ENCODE peak calls at places on chromosome 12, in five cellular contexts. One of them, this sample, is unnamed.

GRCh38 chr12:106487664-106488063 is 95.1 kb upstream of the RFX4 start:
- DNase-seq in uterus: no peak
- DNase-seq in PC-9: no peak
- DNase-seq in neuronal stem cell: no peak
- DNase-seq in right atrium auricular region: no peak
- DNase-seq in this sample: no peak

GRCh38 chr12:62762645-62763044 is 172.3 kb downstream of the PPM1H start:
- DNase-seq in right atrium auricular region: no peak
- DNase-seq in PC-9: no peak
- DNase-seq in uterus: no peak
- DNase-seq in neuronal stem cell: no peak
- DNase-seq in this sample: no peak

GRCh38 chr12:54958048-54958658 is 26.4 kb downstream of the TESPA1 start:
- DNase-seq in neuronal stem cell: peak
- DNase-seq in PC-9: peak
- DNase-seq in right atrium auricular region: no peak
- DNase-seq in uterus: no peak
- DNase-seq in this sample: no peak

GRCh38 chr12:67042697-67043131 is 226.4 kb upstream of the CAND1 start:
- DNase-seq in PC-9: peak
- DNase-seq in right atrium auricular region: no peak
- DNase-seq in uterus: no peak
- DNase-seq in neuronal stem cell: no peak
- DNase-seq in this sample: no peak

GRCh38 chr12:49482095-49483051 is 56.5 kb upstream of the KCNH3 start:
- DNase-seq in uterus: no peak
- DNase-seq in right atrium auricular region: no peak
- DNase-seq in PC-9: peak
- DNase-seq in neuronal stem cell: no peak
- DNase-seq in this sample: no peak

GRCh38 chr12:13727707-13728147 is 253.7 kb downstream of the GRIN2B start:
- DNase-seq in uterus: no peak
- DNase-seq in PC-9: no peak
- DNase-seq in right atrium auricular region: no peak
- DNase-seq in neuronal stem cell: no peak
- DNase-seq in this sample: peak

GRCh38 chr12:4859478-4860210 is 50.1 kb upstream of the KCNA1 start:
- DNase-seq in PC-9: no peak
- DNase-seq in neuronal stem cell: no peak
- DNase-seq in uterus: no peak
- DNase-seq in right atrium auricular region: no peak
- DNase-seq in this sample: no peak

GRCh38 chr12:51855586-51856428 is 7.3 kb upstream of the FIGNL2 start:
- DNase-seq in right atrium auricular region: no peak
- DNase-seq in uterus: no peak
- DNase-seq in neuronal stem cell: peak
- DNase-seq in PC-9: no peak
- DNase-seq in this sample: no peak

GRCh38 chr12:29320295-29321090 is 60.5 kb downstream of the ERGIC2 start:
- DNase-seq in PC-9: no peak
- DNase-seq in neuronal stem cell: no peak
- DNase-seq in uterus: no peak
- DNase-seq in right atrium auricular region: no peak
- DNase-seq in this sample: peak

GRCh38 chr12:27013606-27014084 is 539 bp downstream of the TM7SF3 start:
- DNase-seq in uterus: no peak
- DNase-seq in neuronal stem cell: no peak
- DNase-seq in PC-9: no peak
- DNase-seq in right atrium auricular region: no peak
- DNase-seq in this sample: no peak

GRCh38 chr12:58071994-58072393 is 130.6 kb downstream of the ATP23 start:
- DNase-seq in PC-9: no peak
- DNase-seq in neuronal stem cell: no peak
- DNase-seq in uterus: no peak
- DNase-seq in right atrium auricular region: no peak
- DNase-seq in this sample: no peak

DNA sequence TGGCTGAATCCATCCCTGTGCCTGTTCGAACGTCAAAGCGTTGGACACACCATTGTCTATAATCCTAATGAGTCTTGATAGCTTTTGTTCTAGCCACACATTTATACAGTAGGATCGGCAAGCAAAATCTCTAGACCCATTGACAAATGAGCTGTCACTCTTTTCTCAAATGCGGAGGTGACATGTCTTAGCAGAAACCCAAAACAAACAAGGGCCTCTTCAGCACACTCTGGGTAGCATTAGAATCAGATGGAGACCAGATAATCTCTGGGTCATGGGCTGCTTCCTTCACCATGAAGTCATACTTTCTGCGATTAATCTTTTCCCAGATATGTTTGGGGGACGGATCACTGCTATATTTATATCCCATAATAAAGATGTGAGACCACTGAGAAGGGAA is 100.2 kb downstream of the PLXNC1 start:
- DNase-seq in PC-9: no peak
- DNase-seq in right atrium auricular region: no peak
- DNase-seq in neuronal stem cell: no peak
- DNase-seq in uterus: no peak
- DNase-seq in this sample: no peak
- H3K27ac ChIP-seq in PC-9: no peak
- H3K27ac ChIP-seq in right atrium auricular region: no peak
- H3K27ac ChIP-seq in neuronal stem cell: no peak
- H3K27ac ChIP-seq in uterus: no peak
- H3K27ac ChIP-seq in this sample: no peak

DNA sequence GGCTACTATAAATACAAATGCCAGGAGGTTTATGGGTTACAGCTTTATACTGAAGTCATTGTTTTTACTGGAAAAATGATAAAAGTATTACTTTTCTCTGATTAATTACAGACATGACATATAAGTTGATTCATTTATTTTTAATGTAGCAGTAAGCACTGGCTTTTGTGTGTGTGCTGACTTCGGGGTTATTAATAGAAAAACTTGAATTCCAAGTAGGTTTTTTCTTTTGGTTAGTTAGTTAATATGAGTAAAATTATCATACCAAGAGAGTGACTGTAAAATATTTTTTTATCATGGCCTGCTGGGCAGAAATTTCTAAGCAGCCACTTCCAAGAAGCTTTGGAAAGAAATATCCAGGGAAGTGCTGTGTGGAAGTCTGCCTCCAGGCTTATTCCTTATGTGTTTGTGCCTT is 56.4 kb downstream of the IFT81 start:
- DNase-seq in PC-9: no peak
- DNase-seq in uterus: no peak
- DNase-seq in right atrium auricular region: no peak
- DNase-seq in neuronal stem cell: no peak
- DNase-seq in this sample: no peak
- H3K27ac ChIP-seq in PC-9: no peak
- H3K27ac ChIP-seq in uterus: peak
- H3K27ac ChIP-seq in right atrium auricular region: no peak
- H3K27ac ChIP-seq in neuronal stem cell: no peak
- H3K27ac ChIP-seq in this sample: no peak

GRCh38 chr12:124909831-124910560 is 4.5 kb downstream of the UBC start:
- DNase-seq in uterus: no peak
- DNase-seq in right atrium auricular region: no peak
- DNase-seq in PC-9: no peak
- DNase-seq in neuronal stem cell: no peak
- DNase-seq in this sample: no peak
- H3K27ac ChIP-seq in uterus: peak
- H3K27ac ChIP-seq in right atrium auricular region: peak
- H3K27ac ChIP-seq in PC-9: peak
- H3K27ac ChIP-seq in neuronal stem cell: no peak
- H3K27ac ChIP-seq in this sample: peak

GRCh38 chr12:103851127-103851526 is 10.1 kb upstream of the NT5DC3 start:
- DNase-seq in PC-9: no peak
- DNase-seq in uterus: no peak
- DNase-seq in neuronal stem cell: no peak
- DNase-seq in right atrium auricular region: no peak
- DNase-seq in this sample: no peak
- H3K27ac ChIP-seq in PC-9: no peak
- H3K27ac ChIP-seq in uterus: peak
- H3K27ac ChIP-seq in neuronal stem cell: no peak
- H3K27ac ChIP-seq in right atrium auricular region: no peak
- H3K27ac ChIP-seq in this sample: no peak

GRCh38 chr12:47080725-47081502 is 1.2 kb upstream of the AMIGO2 start:
- DNase-seq in uterus: peak
- DNase-seq in right atrium auricular region: peak
- DNase-seq in PC-9: peak
- DNase-seq in neuronal stem cell: no peak
- DNase-seq in this sample: no peak
- H3K27ac ChIP-seq in uterus: peak
- H3K27ac ChIP-seq in right atrium auricular region: peak
- H3K27ac ChIP-seq in PC-9: peak
- H3K27ac ChIP-seq in neuronal stem cell: no peak
- H3K27ac ChIP-seq in this sample: peak

DNA sequence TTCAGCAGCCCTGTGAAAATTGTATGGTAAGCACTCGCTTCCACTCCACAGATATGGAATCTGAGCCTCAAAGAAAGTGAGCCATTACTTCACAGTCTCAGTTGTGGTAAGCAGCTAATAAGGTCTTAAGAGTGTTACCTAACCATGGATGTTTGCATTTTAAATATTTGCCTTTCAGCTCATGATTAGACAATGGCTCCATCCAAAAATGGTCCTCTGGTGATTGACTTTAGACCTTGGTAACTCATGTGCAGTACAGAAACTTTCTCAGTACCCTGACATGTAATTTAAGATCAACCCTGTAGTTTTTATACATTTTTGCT is 1.8 kb downstream of the A2M start:
- DNase-seq in PC-9: no peak
- DNase-seq in neuronal stem cell: no peak
- DNase-seq in right atrium auricular region: no peak
- DNase-seq in uterus: no peak
- DNase-seq in this sample: no peak
- H3K27ac ChIP-seq in PC-9: no peak
- H3K27ac ChIP-seq in neuronal stem cell: no peak
- H3K27ac ChIP-seq in right atrium auricular region: peak
- H3K27ac ChIP-seq in uterus: peak
- H3K27ac ChIP-seq in this sample: no peak

DNA sequence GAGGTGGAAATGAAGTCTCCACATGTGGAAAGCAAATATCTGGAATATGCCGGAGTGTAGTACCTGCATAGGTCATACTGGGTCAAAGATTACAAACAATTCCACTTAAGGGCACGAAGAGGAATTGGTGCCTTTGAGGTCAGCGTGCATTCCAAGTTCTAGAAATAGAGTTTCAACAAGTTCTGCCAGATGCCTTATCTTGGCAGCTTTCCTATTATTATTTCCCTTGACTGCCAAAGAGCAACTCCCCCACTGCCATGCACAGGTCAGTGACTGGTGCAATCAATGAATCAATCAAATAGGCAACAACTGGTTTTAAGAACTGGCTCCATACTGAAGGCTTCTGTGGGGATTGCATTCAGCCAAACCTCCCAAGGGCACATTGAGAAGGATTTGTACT is 115.4 kb upstream of the PCED1B start:
- DNase-seq in right atrium auricular region: no peak
- DNase-seq in uterus: no peak
- DNase-seq in PC-9: peak
- DNase-seq in neuronal stem cell: no peak
- DNase-seq in this sample: no peak
- H3K27ac ChIP-seq in right atrium auricular region: peak
- H3K27ac ChIP-seq in uterus: peak
- H3K27ac ChIP-seq in PC-9: peak
- H3K27ac ChIP-seq in neuronal stem cell: peak
- H3K27ac ChIP-seq in this sample: peak

GRCh38 chr12:31860401-31860800 is 98.8 kb upstream of the RESF1 start:
- DNase-seq in right atrium auricular region: no peak
- DNase-seq in PC-9: no peak
- DNase-seq in neuronal stem cell: no peak
- DNase-seq in uterus: no peak
- DNase-seq in this sample: no peak
- H3K27ac ChIP-seq in right atrium auricular region: no peak
- H3K27ac ChIP-seq in PC-9: no peak
- H3K27ac ChIP-seq in neuronal stem cell: no peak
- H3K27ac ChIP-seq in uterus: no peak
- H3K27ac ChIP-seq in this sample: no peak

DNA sequence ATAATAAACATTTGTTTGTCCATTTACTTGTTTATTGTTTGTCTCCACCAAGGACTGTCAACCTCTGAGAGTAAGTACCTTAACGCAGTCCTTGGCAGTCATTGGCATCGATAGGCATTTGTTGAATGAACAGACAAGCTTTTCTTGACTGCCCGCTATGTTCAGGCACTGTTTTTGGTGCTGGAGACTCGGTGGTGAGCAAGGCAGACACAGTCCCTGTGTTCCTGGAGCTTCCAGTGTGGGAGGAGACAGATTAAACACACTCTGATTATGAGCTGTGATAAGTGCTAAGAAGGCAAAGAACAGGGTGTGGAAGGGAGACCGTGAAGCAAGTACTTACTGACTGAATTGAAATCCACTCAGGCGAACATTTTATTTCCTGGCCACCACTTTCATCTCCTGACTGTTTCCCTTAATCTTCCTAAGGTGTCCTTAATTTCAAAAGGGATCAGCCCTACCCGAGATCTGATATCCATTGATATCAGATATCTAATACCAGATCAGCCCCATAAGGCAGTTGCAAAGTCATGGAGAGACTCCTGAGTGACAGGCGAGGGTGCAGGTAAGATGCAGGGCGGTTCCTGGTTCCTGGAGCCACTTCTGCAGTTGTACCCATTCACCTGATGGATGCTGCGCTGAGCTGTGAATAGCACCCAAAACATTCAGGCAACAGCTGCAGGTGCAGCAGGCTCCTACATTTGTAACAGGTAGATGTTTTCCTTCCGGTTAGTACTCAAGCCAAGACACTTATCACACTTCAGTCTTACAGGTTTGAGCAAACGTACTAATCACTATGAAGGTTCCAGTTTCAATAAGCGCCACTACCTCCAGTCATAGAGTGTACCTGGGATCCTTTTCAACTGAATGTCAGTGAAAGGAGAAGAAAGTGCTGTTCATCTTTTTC is 1.5 kb downstream of the ATP6V0A2 start:
- DNase-seq in PC-9: peak
- DNase-seq in uterus: no peak
- DNase-seq in neuronal stem cell: no peak
- DNase-seq in right atrium auricular region: no peak
- DNase-seq in this sample: no peak
- H3K27ac ChIP-seq in PC-9: no peak
- H3K27ac ChIP-seq in uterus: no peak
- H3K27ac ChIP-seq in neuronal stem cell: no peak
- H3K27ac ChIP-seq in right atrium auricular region: no peak
- H3K27ac ChIP-seq in this sample: no peak

DNA sequence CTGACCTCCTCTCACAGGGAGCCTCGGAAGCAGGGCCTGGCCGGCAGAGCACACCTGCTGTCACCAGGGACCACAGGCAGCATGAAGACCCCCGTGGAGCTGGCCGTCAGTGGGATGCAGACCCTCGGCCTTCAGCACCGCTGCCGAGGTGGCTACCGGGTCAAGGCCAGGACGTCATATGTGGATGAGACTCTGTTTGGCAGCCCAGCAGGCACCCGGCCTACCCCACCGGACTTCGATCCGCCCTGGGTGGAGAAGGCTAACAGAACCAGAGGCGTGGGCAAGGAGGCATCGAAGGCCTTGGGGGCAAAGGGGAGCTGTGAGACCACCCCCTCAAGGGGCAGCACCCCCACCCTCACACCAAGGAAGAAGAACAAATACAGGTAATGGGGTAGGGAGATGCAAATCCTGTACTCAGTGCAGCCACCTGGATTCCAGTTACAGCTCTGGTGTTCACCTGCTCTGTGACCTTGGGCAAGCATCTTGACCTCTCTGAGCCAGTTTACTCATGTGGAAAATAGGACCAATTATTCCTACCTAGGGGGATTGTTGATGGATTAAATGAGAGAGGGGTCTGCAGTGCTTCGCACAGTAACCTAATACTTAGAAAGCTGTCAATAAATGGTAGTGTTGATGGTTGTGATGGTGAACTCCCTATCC is 1.3 kb downstream of the RITA1 start:
- DNase-seq in right atrium auricular region: no peak
- DNase-seq in PC-9: no peak
- DNase-seq in uterus: no peak
- DNase-seq in neuronal stem cell: no peak
- DNase-seq in this sample: no peak
- H3K27ac ChIP-seq in right atrium auricular region: no peak
- H3K27ac ChIP-seq in PC-9: no peak
- H3K27ac ChIP-seq in uterus: peak
- H3K27ac ChIP-seq in neuronal stem cell: no peak
- H3K27ac ChIP-seq in this sample: no peak

This sample was measured in epithelial cell of prostate.